ENCODE peak calls at places on chromosome 6, in ten cellular contexts. D, R, V, Q, K, F, W, J, C and X are unnamed samples.

GRCh38 chr6:71419954-71420692 is 131.5 kb downstream of the OGFRL1 start:
- DNase-seq in R (no peak), W (no peak), C (peak; percentile 62), D (peak; percentile 68), J (peak; percentile 41), F (peak; percentile 63), Q (peak; percentile 77), V (no peak), K (peak; percentile 58), X (no peak)

GRCh38 chr6:53241936-53242335 is 93.3 kb upstream of the GCM1 start:
- DNase-seq in C (no peak), D (no peak), K (no peak), Q (no peak), F (no peak), J (peak; percentile 35), V (no peak), W (no peak), R (no peak), X (no peak)

GRCh38 chr6:6875818-6876470 is 231.8 kb upstream of the RREB1 start:
- DNase-seq in J (no peak), R (no peak), D (no peak), W (no peak), F (peak; percentile 7), C (no peak), K (peak; percentile 66), Q (no peak), V (no peak), X (no peak)

GRCh38 chr6:2507016-2507415 is 243.7 kb downstream of the MYLK4 start:
- DNase-seq in Q (no peak), C (no peak), J (no peak), D (no peak), V (no peak), K (no peak), R (no peak), W (no peak), F (no peak), X (no peak)

GRCh38 chr6:144602523-144603180 is 317.5 kb downstream of the UTRN start:
- DNase-seq in V (no peak), K (no peak), R (no peak), J (no peak), W (no peak), Q (no peak), D (no peak), F (no peak), C (no peak), X (no peak)

GRCh38 chr6:27281105-27281539 is 31.0 kb downstream of the POM121L2 start:
- DNase-seq in F (no peak), J (no peak), R (no peak), D (no peak), K (no peak), V (no peak), Q (no peak), W (no peak), C (no peak), X (no peak)

GRCh38 chr6:133854633-133855598 is 34.0 kb upstream of the TCF21 start:
- DNase-seq in R (no peak), V (no peak), F (no peak), D (no peak), J (no peak), W (no peak), K (no peak), C (no peak), Q (no peak), X (no peak)

GRCh38 chr6:158488065-158488464 is 71.8 kb upstream of the TMEM181 start:
- DNase-seq in C (no peak), Q (no peak), D (no peak), J (no peak), W (no peak), K (peak; percentile 91), F (no peak), V (no peak), R (no peak), X (no peak)

GRCh38 chr6:7155871-7156579 is 48.3 kb downstream of the RREB1 start:
- DNase-seq in Q (no peak), J (no peak), R (no peak), V (no peak), W (no peak), D (no peak), C (no peak), K (no peak), F (no peak), X (no peak)

GRCh38 chr6:159090530-159091306 is 45.9 kb upstream of the TAGAP start:
- DNase-seq in F (no peak), W (no peak), C (no peak), D (no peak), K (no peak), V (no peak), J (no peak), R (no peak), Q (no peak), X (no peak)